ENCODE peak calls at places on chromosomes 4 and X, in ten cellular contexts. A, G, K, B, Y, R, E, Z, T and M are unnamed samples.
A peak's percentile ranks its signal among the peaks of the same experiment; 100 is the strongest.

GRCh38 chr4:41213563-41214157 is 682 bp downstream of the APBB2 start:
- DNase-seq in A (no peak), G (no peak), K (no peak), B (no peak), Y (peak; percentile 12), R (no peak), E (no peak), Z (peak; percentile 54), T (no peak), M (peak; percentile 29)

GRCh38 chr4:94533405-94534223 is 81.9 kb downstream of the PDLIM5 start:
- DNase-seq in A (no peak), G (no peak), K (no peak), B (no peak), Y (no peak), R (no peak), E (no peak), Z (no peak), T (no peak), M (no peak)

GRCh38 chr4:111689731-111690130 is 455.5 kb upstream of the FAM241A start:
- DNase-seq in A (no peak), G (no peak), K (no peak), B (no peak), Y (no peak), R (no peak), E (no peak), Z (no peak), T (no peak), M (no peak)

GRCh38 chr4:148935179-148935578 is 493.0 kb upstream of the NR3C2 start:
- DNase-seq in A (no peak), G (no peak), K (no peak), B (no peak), Y (no peak), R (no peak), E (no peak), Z (no peak), T (no peak), M (no peak)

GRCh38 chrX:29541038-29541437 is 674.3 kb upstream of the MAGEB2 start:
- DNase-seq in A (no peak), G (no peak), K (no peak), B (no peak), Y (no peak), R (no peak), E (no peak), Z (no peak), T (no peak), M (no peak)

GRCh38 chr4:111631157-111631999 is 513.9 kb upstream of the FAM241A start:
- DNase-seq in A (no peak), G (peak; percentile 51), K (no peak), B (no peak), Y (no peak), R (peak; percentile 7), E (no peak), Z (peak; percentile 39), T (no peak), M (no peak)

GRCh38 chrX:135403374-135403773 is 18.4 kb upstream of the SMIM10L2A start:
- DNase-seq in A (no peak), G (no peak), K (no peak), B (no peak), Y (no peak), R (no peak), E (no peak), Z (no peak), T (no peak), M (no peak)

GRCh38 chrX:145821291-145821897 is 3.8 kb downstream of the SLITRK2 start:
- DNase-seq in A (no peak), G (peak; percentile 69), K (no peak), B (no peak), Y (no peak), R (no peak), E (no peak), Z (peak; percentile 41), T (no peak), M (no peak)

GRCh38 chr4:128006592-128006991 is 41.4 kb downstream of the ABHD18 start:
- DNase-seq in A (no peak), G (no peak), K (no peak), B (no peak), Y (no peak), R (no peak), E (no peak), Z (no peak), T (no peak), M (no peak)